ENCODE peak calls at places on chromosome 4, in seven cellular contexts. V, Q, F, E, W, S and Z are unnamed samples.

GRCh38 chr4:762211-763190 is 56.9 kb downstream of the PCGF3 start:
- DNase-seq in V (no peak), S (no peak), E (no peak), F (no peak), Q (no peak), W (no peak), Z (no peak)

GRCh38 chr4:15575951-15576350 is 79.2 kb downstream of the FBXL5 start:
- DNase-seq in F (no peak), S (no peak), W (no peak), E (peak), Q (no peak), V (no peak), Z (no peak)

GRCh38 chr4:70705146-70705855 is 16.5 kb upstream of the RUFY3 start:
- DNase-seq in Q (peak), E (peak), F (peak), V (peak), S (peak), W (peak), Z (peak)

GRCh38 chr4:143085224-143085623 is 99.5 kb upstream of the USP38 start:
- DNase-seq in S (no peak), Q (no peak), V (no peak), E (peak), F (no peak), W (no peak), Z (no peak)

GRCh38 chr4:26015133-26015651 is 101.2 kb downstream of the SMIM20 start:
- DNase-seq in Q (no peak), V (no peak), W (no peak), E (peak), S (no peak), F (no peak), Z (no peak)

GRCh38 chr4:30744957-30745640 is 24.9 kb downstream of the PCDH7 start:
- DNase-seq in W (no peak), S (no peak), Q (no peak), F (no peak), E (peak), V (no peak), Z (no peak)

GRCh38 chr4:76377922-76378321 is 43.0 kb downstream of the CCDC158 start:
- DNase-seq in F (peak), S (no peak), V (peak), Q (peak), W (no peak), E (peak), Z (peak)

GRCh38 chr4:40241936-40242590 is 45.2 kb downstream of the RHOH start:
- DNase-seq in Q (peak), S (no peak), W (no peak), V (no peak), F (no peak), E (no peak), Z (no peak)

GRCh38 chr4:183634086-183634485 is 24.9 kb downstream of the RWDD4 start:
- DNase-seq in S (no peak), W (no peak), F (no peak), Q (no peak), V (no peak), E (no peak), Z (no peak)

GRCh38 chr4:22875592-22876257 is 183.0 kb downstream of the GBA3 start:
- DNase-seq in E (no peak), S (no peak), Q (no peak), W (no peak), V (no peak), F (no peak), Z (no peak)

GRCh38 chr4:69757464-69757863 is 3.0 kb downstream of the SULT1B1 start:
- DNase-seq in F (no peak), E (no peak), V (no peak), W (no peak), Q (no peak), S (no peak), Z (no peak)

GRCh38 chr4:40193018-40193571 is 3.7 kb upstream of the RHOH start:
- DNase-seq in S (no peak), V (peak), Q (no peak), W (no peak), F (no peak), E (no peak), Z (no peak)

GRCh38 chr4:23875317-23875716 is 14.5 kb downstream of the PPARGC1A start:
- DNase-seq in F (no peak), Q (no peak), W (no peak), S (no peak), E (no peak), V (no peak), Z (no peak)

GRCh38 chr4:184335520-184335919 is 117.8 kb upstream of the ENPP6 start:
- DNase-seq in W (no peak), E (no peak), Q (no peak), F (no peak), S (no peak), V (no peak), Z (no peak)

GRCh38 chr4:152983774-152984411 is 47.8 kb downstream of the FHDC1 start:
- DNase-seq in E (peak), Q (no peak), F (no peak), W (no peak), V (no peak), S (no peak), Z (no peak)

GRCh38 chr4:128385683-128386304 is 98.2 kb upstream of the PGRMC2 start:
- DNase-seq in Q (no peak), V (no peak), W (no peak), E (peak), F (no peak), S (no peak), Z (no peak)

GRCh38 chr4:181376058-181376457 is 867.1 kb upstream of the TENM3 start:
- DNase-seq in Q (no peak), V (no peak), E (no peak), W (no peak), F (no peak), S (no peak), Z (no peak)

GRCh38 chr4:90357117-90357710 is 230.0 kb downstream of the CCSER1 start:
- DNase-seq in W (no peak), Q (no peak), F (no peak), S (no peak), V (peak), E (peak), Z (no peak)

GRCh38 chr4:143559757-143560147 is 46.2 kb downstream of the SMARCA5 start:
- DNase-seq in W (no peak), Q (peak), V (no peak), F (no peak), E (no peak), S (peak), Z (peak)

GRCh38 chr4:147707892-147708672 is 23.8 kb upstream of the ARHGAP10 start:
- DNase-seq in S (no peak), Q (peak), E (peak), F (peak), W (peak), V (peak), Z (no peak)

GRCh38 chr4:173014113-173014558 is 154.5 kb upstream of the GALNT7 start:
- DNase-seq in S (no peak), V (no peak), Q (no peak), W (no peak), E (peak), F (no peak), Z (no peak)

GRCh38 chr4:129783596-129783995 is 687.6 kb downstream of the C4orf33 start:
- DNase-seq in Q (no peak), W (no peak), V (no peak), F (no peak), E (no peak), S (no peak), Z (no peak)

GRCh38 chr4:108559911-108560310 is 60.5 kb upstream of the RPL34 start:
- DNase-seq in V (no peak), W (no peak), F (no peak), S (no peak), Q (no peak), E (no peak), Z (no peak)

GRCh38 chr4:172725581-172725980 is 443.0 kb upstream of the GALNT7 start:
- DNase-seq in F (no peak), Q (no peak), V (no peak), W (no peak), S (no peak), E (no peak), Z (no peak)

GRCh38 chr4:67091668-67092067 is 453.6 kb downstream of the CENPC start:
- DNase-seq in S (no peak), V (no peak), Q (no peak), F (no peak), E (peak), W (no peak), Z (no peak)

GRCh38 chr4:145703850-145704528 is 24.0 kb downstream of the C4orf51 start:
- DNase-seq in V (no peak), E (no peak), F (no peak), Q (no peak), S (no peak), W (no peak), Z (no peak)

GRCh38 chr4:38529189-38530115 is 134.5 kb upstream of the KLF3 start:
- DNase-seq in V (peak), Q (peak), W (no peak), F (peak), E (no peak), S (peak), Z (peak)

GRCh38 chr4:48970471-48970921 is 15.6 kb upstream of the CWH43 start:
- DNase-seq in W (no peak), Q (no peak), E (peak), V (no peak), F (no peak), S (no peak), Z (no peak)

GRCh38 chr4:38902695-38903094 is 35.1 kb downstream of the FAM114A1 start:
- DNase-seq in Q (no peak), S (no peak), W (no peak), E (peak), V (peak), F (no peak), Z (peak)

GRCh38 chr4:61210186-61210939 is 10.2 kb downstream of the ADGRL3 start:
- DNase-seq in F (no peak), S (no peak), Q (no peak), W (no peak), E (no peak), V (no peak), Z (no peak)

GRCh38 chr4:53941331-53941730 is 123.1 kb downstream of the CHIC2 start:
- DNase-seq in V (no peak), W (no peak), Q (no peak), E (no peak), S (no peak), F (no peak), Z (no peak)

GRCh38 chr4:40434126-40434692 is 99.1 kb downstream of the CHRNA9 start:
- DNase-seq in W (no peak), V (no peak), Q (no peak), E (no peak), S (no peak), F (no peak), Z (no peak)

GRCh38 chr4:155787113-155787710 is 28.4 kb downstream of the GUCY1B1 start:
- DNase-seq in V (peak), Q (no peak), S (peak), F (no peak), E (peak), W (no peak), Z (no peak)

GRCh38 chr4:18111100-18111499 is 89.5 kb upstream of the LCORL start:
- DNase-seq in V (no peak), Q (no peak), E (peak), S (no peak), W (no peak), F (no peak), Z (no peak)

GRCh38 chr4:111982089-111982488 is 163.2 kb upstream of the FAM241A start:
- DNase-seq in S (no peak), V (no peak), F (no peak), Q (no peak), W (no peak), E (no peak), Z (no peak)